ENCODE peak calls at places on chromosomes 11 and 22, in five cellular contexts. I is HCT116, S is HepG2, V is GM12878, F is K562. J is an unnamed sample.

GRCh38 chr11:67316882-67317364 is 13.6 kb downstream of the SSH3 start:
- DNase-seq in I (peak), V (no peak), S (no peak), F (no peak), J (no peak)

GRCh38 chr11:68146010-68146540 is 24.9 kb upstream of the CHKA start:
- DNase-seq in S (peak), V (no peak), I (no peak), F (no peak), J (no peak)

GRCh38 chr11:22049276-22049675 is 143.6 kb upstream of the ANO5 start:
- DNase-seq in I (no peak), F (no peak), V (no peak), S (no peak), J (no peak)

GRCh38 chr11:69697489-69697843 is 6.4 kb downstream of the FGF19 start:
- DNase-seq in S (no peak), V (no peak), F (no peak), I (no peak), J (no peak)

GRCh38 chr11:36540998-36541397 is 26.8 kb upstream of the RAG1 start:
- DNase-seq in S (peak), I (peak), F (peak), V (peak), J (peak)

GRCh38 chr22:31102441-31103081 is 4.8 kb downstream of the SELENOM start:
- DNase-seq in S (peak), I (no peak), F (peak), V (no peak), J (no peak)

GRCh38 chr22:30208631-30209603 is 37.6 kb downstream of the LIF start:
- DNase-seq in F (peak), S (peak), V (no peak), I (no peak), J (no peak)

GRCh38 chr11:36702330-36703054 is 104.5 kb upstream of the RAG2 start:
- DNase-seq in F (peak), S (peak), I (peak), V (peak), J (peak)

GRCh38 chr11:93016595-93016994 is 47.1 kb downstream of the MTNR1B start:
- DNase-seq in F (no peak), V (no peak), I (no peak), S (no peak), J (no peak)

GRCh38 chr11:131867457-131868257 is 497.2 kb downstream of the NTM start:
- DNase-seq in F (peak), I (no peak), V (no peak), S (peak), J (peak)

GRCh38 chr11:36037031-36037430 is 93.2 kb downstream of the LDLRAD3 start:
- DNase-seq in S (no peak), I (no peak), F (no peak), V (no peak), J (no peak)

GRCh38 chr11:101442936-101443521 is 140.8 kb downstream of the TRPC6 start:
- DNase-seq in F (no peak), V (no peak), S (no peak), I (no peak), J (no peak)

GRCh38 chr11:9399466-9399865 is 15.0 kb downstream of the IPO7 start:
- DNase-seq in F (no peak), I (no peak), S (no peak), V (no peak), J (no peak)

GRCh38 chr22:37254206-37254866 is 10.3 kb upstream of the RAC2 start:
- DNase-seq in S (no peak), V (no peak), I (no peak), F (no peak), J (no peak)

GRCh38 chr11:69463181-69463891 is 18.1 kb upstream of the LINC01488 start:
- DNase-seq in V (no peak), I (no peak), S (peak), F (peak), J (peak)

GRCh38 chr11:127055240-127055639 is 54.7 kb upstream of the KIRREL3 start:
- DNase-seq in I (no peak), F (no peak), S (no peak), V (no peak), J (no peak)

GRCh38 chr11:100190395-100190794 is 496.7 kb upstream of the ARHGAP42 start:
- DNase-seq in S (no peak), V (no peak), I (no peak), F (no peak), J (no peak)

GRCh38 chr11:36455658-36456111 is 54.4 kb downstream of the TRAF6 start:
- DNase-seq in F (peak), V (no peak), S (no peak), I (no peak), J (peak)

GRCh38 chr11:114138411-114138810 is 78.9 kb downstream of the ZBTB16 start:
- DNase-seq in F (no peak), I (no peak), S (no peak), V (no peak), J (no peak)

GRCh38 chr22:42026705-42027104 is 28.1 kb downstream of the WBP2NL start:
- DNase-seq in S (no peak), F (no peak), I (no peak), V (no peak), J (peak)

GRCh38 chr22:42918500-42918899 is 61.4 kb upstream of the ARFGAP3 start:
- DNase-seq in V (no peak), I (no peak), F (no peak), S (no peak), J (no peak)

GRCh38 chr11:45285931-45286632 is at the start of gene SYT13:
- DNase-seq in F (no peak), S (no peak), I (no peak), V (no peak), J (peak)

GRCh38 chr11:126494831-126495230 is 139.3 kb downstream of the ST3GAL4 start:
- DNase-seq in I (no peak), F (no peak), S (no peak), V (no peak), J (no peak)

GRCh38 chr11:68350759-68351449 is 38.5 kb downstream of the LRP5 start:
- DNase-seq in S (no peak), F (no peak), V (no peak), I (no peak), J (no peak)

DNA sequence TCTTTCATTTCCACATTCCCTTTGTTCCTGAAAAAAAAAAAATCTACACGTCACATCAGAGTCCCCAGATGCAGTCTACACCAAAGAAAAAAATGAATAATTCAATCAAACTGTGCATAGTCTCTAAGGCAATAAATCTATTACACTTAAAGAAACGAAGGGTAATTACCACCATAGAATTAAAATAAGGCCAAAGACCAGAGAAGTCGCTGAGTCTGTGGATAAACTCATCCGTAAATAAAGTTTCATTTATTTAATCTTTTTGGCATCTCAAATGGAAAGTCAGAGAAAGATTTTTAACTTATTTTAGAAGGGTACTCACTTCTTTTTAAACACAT is 126.2 kb upstream of the C11orf58 start:
- DNase-seq in F (no peak), V (no peak), I (no peak), S (no peak), J (peak)
- H3K4me3 ChIP-seq in F (no peak), V (no peak), I (no peak), S (no peak), J (no peak)

DNA sequence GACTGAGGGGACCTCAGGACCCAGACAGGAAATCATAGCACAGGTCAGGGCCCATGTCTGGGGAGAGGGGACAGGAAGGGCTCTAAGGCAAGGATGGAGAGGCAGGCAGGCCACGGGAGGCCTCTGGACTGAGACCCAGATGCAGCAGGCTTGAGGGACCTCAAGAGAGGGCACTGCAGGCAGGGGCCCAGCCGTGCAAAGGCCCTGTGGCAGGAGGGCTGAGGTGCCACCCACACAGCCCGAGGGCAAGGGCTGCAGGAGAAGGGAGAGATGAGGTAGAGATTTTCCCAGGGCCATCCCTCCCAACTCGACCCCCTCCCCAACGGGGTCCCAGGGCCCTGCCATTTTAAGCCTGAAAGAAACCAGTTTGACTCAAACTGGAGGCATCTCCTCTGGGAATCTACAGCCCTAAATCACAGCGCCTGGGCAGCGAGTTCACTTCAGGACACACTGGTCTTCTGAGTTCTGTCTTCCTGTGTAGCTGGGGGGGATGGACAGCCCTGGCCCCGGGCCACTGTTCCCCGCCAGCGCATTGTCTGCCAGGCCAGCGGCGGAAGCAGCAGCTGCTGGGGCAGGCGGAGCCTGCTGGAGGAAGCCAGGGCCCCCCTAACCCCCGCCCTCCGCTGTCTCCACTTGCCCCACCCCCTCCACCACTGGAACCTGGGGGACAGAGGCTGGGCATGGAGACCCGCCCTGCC is 20.3 kb upstream of the WNT7B start:
- DNase-seq in S (no peak), F (no peak), V (no peak), I (no peak), J (peak)
- TF ChIP-seq REST in S (no peak), F (no peak), V (no peak), I (no peak), J (no peak)

GRCh38 chr11:20131744-20132666 is 28.3 kb downstream of the DBX1 start:
- DNase-seq in V (no peak), S (peak), I (no peak), F (peak), J (peak)
- TF ChIP-seq EZH2 in V (no peak), S (no peak), I (no peak), F (no peak), J (peak)

DNA sequence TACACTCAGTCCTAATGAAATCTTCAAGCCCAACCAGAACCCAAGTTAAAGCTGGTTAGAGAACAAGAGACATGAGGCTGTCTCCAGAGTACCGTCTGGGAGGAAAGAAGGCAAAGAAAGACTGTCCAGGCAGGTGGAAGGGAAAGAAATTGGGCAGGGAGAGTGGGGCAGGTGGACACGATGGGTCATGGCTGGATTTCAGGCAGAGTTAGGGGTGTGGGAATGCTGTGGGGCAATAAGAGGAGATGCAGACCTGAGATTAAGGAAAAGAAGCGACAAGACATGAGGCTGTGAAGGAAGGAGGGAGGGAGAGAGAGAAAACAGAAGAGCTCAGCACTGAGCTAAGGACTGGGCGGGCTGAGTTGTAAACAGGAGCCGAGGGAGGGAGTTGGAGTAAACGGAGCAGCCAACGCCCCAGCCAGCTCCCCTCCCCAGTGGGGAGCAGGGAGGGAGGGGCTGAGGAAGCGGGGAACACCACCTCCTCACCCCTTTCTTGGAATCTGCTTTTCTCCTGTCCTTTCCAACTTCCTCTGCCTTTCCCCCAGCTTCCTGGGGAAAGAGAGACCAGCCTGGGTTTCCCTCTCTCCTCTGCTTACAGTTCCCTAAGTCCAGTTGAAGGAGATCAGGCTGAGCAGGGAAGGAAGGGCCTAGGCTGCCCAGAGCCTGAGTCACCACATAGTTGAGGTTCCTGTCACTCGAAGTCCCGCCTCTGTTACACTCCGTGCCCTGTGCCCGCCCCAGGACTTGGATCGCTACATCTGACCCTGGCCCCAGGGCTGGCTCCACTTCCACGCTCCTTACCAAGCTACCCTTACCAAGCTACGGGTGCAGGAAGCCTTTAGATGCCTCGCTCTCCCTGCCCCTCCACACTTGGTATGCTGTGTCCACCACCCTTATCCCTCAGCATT is 6.6 kb upstream of the AHNAK start:
- DNase-seq in F (peak), I (peak), V (no peak), S (no peak), J (peak)
- H3K4me3 ChIP-seq in F (no peak), I (peak), V (no peak), S (no peak), J (peak)

DNA sequence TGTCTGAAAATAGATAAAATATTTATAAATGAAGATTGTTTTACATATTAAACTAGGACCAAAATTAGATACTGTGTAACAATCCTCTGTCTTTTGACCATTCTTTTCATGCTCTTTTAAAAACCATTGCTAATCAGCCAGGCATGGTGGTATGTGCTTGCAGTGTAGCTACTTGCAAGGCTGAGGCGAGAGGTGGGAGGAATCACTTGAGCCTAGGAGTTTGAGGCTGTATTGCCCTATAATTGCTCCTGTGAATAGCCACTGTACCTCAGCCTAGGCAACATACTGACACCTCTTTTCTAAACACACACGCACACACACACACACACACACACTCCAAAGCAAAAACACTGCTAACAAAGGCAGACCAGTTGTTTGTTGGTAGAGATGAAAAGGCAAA is 259.2 kb downstream of the JRKL start:
- DNase-seq in F (no peak), V (no peak), I (no peak), S (no peak), J (no peak)
- TF ChIP-seq REST in F (no peak), V (no peak), I (no peak), S (no peak), J (no peak)

J was measured in GM23338.